ENCODE peak calls at places on chromosome 7, in eight cellular contexts. E is stomach, V is upper lobe of left lung, A is transverse colon, S is uterus, Q is tibial nerve, H is spleen, K is IMR-90. G is an unnamed sample.

GRCh38 chr7:155182406-155182970 is 112.4 kb downstream of the HTR5A start:
- DNase-seq in V (no peak), E (no peak), A (no peak), S (no peak), Q (no peak), K (no peak), H (no peak), G (no peak)

GRCh38 chr7:42314696-42315095 is 77.7 kb upstream of the GLI3 start:
- DNase-seq in K (no peak), S (no peak), H (no peak), Q (no peak), E (no peak), V (no peak), A (no peak), G (no peak)

GRCh38 chr7:108129018-108129965 is 869 bp downstream of the LAMB4 start:
- DNase-seq in V (no peak), K (no peak), Q (no peak), S (no peak), H (no peak), E (no peak), A (no peak), G (no peak)

GRCh38 chr7:148620749-148621372 is 30.3 kb downstream of the C7orf33 start:
- DNase-seq in E (no peak), K (no peak), Q (no peak), V (no peak), H (no peak), A (no peak), S (no peak), G (no peak)

GRCh38 chr7:140571537-140572122 is 69.0 kb downstream of the DENND2A start:
- DNase-seq in S (no peak), A (no peak), K (peak; percentile 41), H (no peak), V (no peak), E (no peak), Q (no peak), G (no peak)

GRCh38 chr7:140348161-140348849 is 50.0 kb downstream of the SLC37A3 start:
- DNase-seq in Q (no peak), E (no peak), K (peak; percentile 65), A (no peak), S (peak; percentile 35), V (no peak), H (no peak), G (no peak)

GRCh38 chr7:30251708-30252329 is 32.6 kb upstream of the ZNRF2 start:
- DNase-seq in S (no peak), Q (no peak), V (no peak), A (no peak), K (no peak), E (no peak), H (no peak), G (no peak)

GRCh38 chr7:156064921-156065386 is 252.7 kb upstream of the SHH start:
- DNase-seq in Q (no peak), V (no peak), S (no peak), K (peak; percentile 5), H (no peak), A (no peak), E (no peak), G (no peak)

GRCh38 chr7:78434281-78434680 is 635.7 kb downstream of the PHTF2 start:
- DNase-seq in H (no peak), K (no peak), Q (no peak), S (no peak), A (no peak), E (no peak), V (no peak), G (no peak)

GRCh38 chr7:150451833-150452431 is 1.5 kb downstream of the GIMAP8 start:
- DNase-seq in S (no peak), A (no peak), V (no peak), H (no peak), E (no peak), Q (no peak), K (no peak), G (no peak)

GRCh38 chr7:133763241-133763640 is 363.9 kb upstream of the LRGUK start:
- DNase-seq in A (no peak), H (no peak), S (no peak), E (no peak), V (no peak), K (no peak), Q (no peak), G (no peak)

GRCh38 chr7:151780626-151781025 is 96.3 kb downstream of the PRKAG2 start:
- DNase-seq in A (no peak), Q (no peak), V (no peak), E (no peak), H (peak; percentile 35), S (no peak), K (peak; percentile 8), G (no peak)

GRCh38 chr7:76108540-76109233 is 60.8 kb downstream of the MDH2 start:
- DNase-seq in E (peak; percentile 77), K (peak; percentile 24), H (no peak), A (peak; percentile 87), Q (peak; percentile 25), S (peak; percentile 18), V (peak; percentile 77), G (peak; percentile 90)

GRCh38 chr7:36642414-36642813 is 81.9 kb downstream of the AOAH start:
- DNase-seq in V (no peak), E (no peak), K (no peak), H (no peak), A (no peak), S (no peak), Q (no peak), G (no peak)

GRCh38 chr7:30091431-30092386 is 43.1 kb upstream of the MTURN start:
- DNase-seq in S (no peak), Q (no peak), H (no peak), K (peak; percentile 84), E (no peak), A (no peak), V (no peak), G (no peak)

GRCh38 chr7:100492738-100493475 is 9.2 kb downstream of the NYAP1 start:
- DNase-seq in K (no peak), Q (no peak), A (no peak), H (no peak), E (no peak), V (no peak), S (no peak), G (no peak)

GRCh38 chr7:131521651-131522163 is 34.7 kb downstream of the PODXL start:
- DNase-seq in Q (no peak), A (peak; percentile 78), S (no peak), K (no peak), E (peak; percentile 86), H (peak; percentile 69), V (peak; percentile 82), G (peak; percentile 93)

GRCh38 chr7:70752794-70753241 is 379.1 kb upstream of the GALNT17 start:
- DNase-seq in V (no peak), H (no peak), K (peak; percentile 57), Q (no peak), A (no peak), S (no peak), E (no peak), G (no peak)

GRCh38 chr7:104976966-104977636 is 36.9 kb upstream of the KMT2E start:
- DNase-seq in A (no peak), S (no peak), H (no peak), E (no peak), V (no peak), K (no peak), Q (no peak), G (no peak)

GRCh38 chr7:96870201-96870600 is 135.2 kb upstream of the DLX6 start:
- DNase-seq in K (no peak), V (no peak), Q (no peak), S (no peak), A (no peak), H (no peak), E (no peak), G (no peak)

GRCh38 chr7:33769930-33770329 is 135.4 kb upstream of the BMPER start:
- DNase-seq in A (no peak), H (no peak), Q (no peak), K (no peak), V (peak; percentile 37), S (no peak), E (no peak), G (no peak)

GRCh38 chr7:64892666-64893269 is 10.3 kb upstream of the ZNF273 start:
- DNase-seq in H (no peak), E (no peak), A (no peak), Q (no peak), S (no peak), K (no peak), V (no peak), G (no peak)

GRCh38 chr7:142440219-142441073 is 182.6 kb upstream of the PRSS58 start:
- DNase-seq in A (no peak), E (no peak), S (no peak), H (no peak), K (peak; percentile 85), Q (no peak), V (no peak), G (no peak)

GRCh38 chr7:44769381-44770209 is 20.9 kb downstream of the ZMIZ2 start:
- DNase-seq in E (no peak), V (no peak), Q (peak; percentile 18), K (peak; percentile 47), A (peak; percentile 44), S (no peak), H (no peak), G (no peak)

GRCh38 chr7:3879337-3880054 is 578.4 kb downstream of the SDK1 start:
- DNase-seq in E (no peak), S (no peak), V (no peak), A (no peak), K (no peak), Q (no peak), H (no peak), G (peak; percentile 74)

GRCh38 chr7:102152672-102153585 is 133.7 kb upstream of the SH2B2 start:
- DNase-seq in S (peak; percentile 42), K (peak; percentile 63), H (no peak), A (no peak), V (no peak), Q (no peak), E (no peak), G (peak; percentile 41)

GRCh38 chr7:78794101-78794500 is 659.4 kb downstream of the MAGI2 start:
- DNase-seq in H (no peak), E (no peak), A (no peak), S (no peak), Q (no peak), V (no peak), K (peak; percentile 82), G (no peak)

GRCh38 chr7:10156972-10157371 is 816.7 kb upstream of the PHF14 start:
- DNase-seq in Q (no peak), K (no peak), H (no peak), A (no peak), E (no peak), S (no peak), V (no peak), G (no peak)
- TF ChIP-seq POLR2A in Q (no peak), K (no peak), H (no peak), A (no peak), E (no peak), S (no peak), V (no peak), G (no peak)

GRCh38 chr7:540579-540978 is 20.9 kb upstream of the PDGFA start:
- DNase-seq in K (no peak), V (no peak), E (no peak), S (no peak), H (no peak), A (no peak), Q (no peak), G (no peak)
- H3K27ac ChIP-seq in K (no peak overlapping the region), V (no peak overlapping the region), E (no peak overlapping the region), S (no peak overlapping the region), H (no peak overlapping the region), A (no peak overlapping the region), Q (no peak overlapping the region), G (no peak overlapping the region)

GRCh38 chr7:7576344-7576743 is 9.7 kb downstream of the MIOS start:
- DNase-seq in V (no peak), Q (no peak), E (no peak), H (no peak), A (no peak), K (no peak), S (no peak), G (no peak)
- H3K36me3 ChIP-seq in V (peaks cover 5% of the 10 kb centered on the region), Q (no peaks in the 10 kb centered on the region), E (peaks cover 11% of the 10 kb centered on the region), H (no peaks in the 10 kb centered on the region), A (no peaks in the 10 kb centered on the region), K (peaks cover 5% of the 10 kb centered on the region), S (no peaks in the 10 kb centered on the region), G (no peaks in the 10 kb centered on the region)

GRCh38 chr7:47474937-47475879 is 106.7 kb downstream of the TNS3 start:
- DNase-seq in E (peak; percentile 94), A (peak; percentile 93), V (peak; percentile 97), K (peak; percentile 96), Q (peak; percentile 74), H (peak; percentile 91), S (peak; percentile 83), G (peak; percentile 92)
- TF ChIP-seq POLR2A in E (peak; percentile 36), A (peak; percentile 75), V (no peak), K (peak; percentile 49), Q (peak; percentile 37), H (no peak), S (no peak), G (peak; percentile 52)

G was measured in thyroid gland.